ENCODE peak calls at places on chromosomes 16 and 17, in nine cellular contexts. One of them, this sample, is unnamed.

GRCh38 chr16:85530370-85530739 is 82.8 kb upstream of the GSE1 start:
- DNase-seq in adrenal gland: no peak
- DNase-seq in lung: no peak
- DNase-seq in HCT116: no peak
- DNase-seq in lower lobe of right lung: no peak
- DNase-seq in CD8-positive, alpha-beta T cell: no peak
- DNase-seq in brain microvascular endothelial cell: no peak
- DNase-seq in PC-3: no peak
- DNase-seq in upper lobe of right lung: no peak
- DNase-seq in this sample: peak; percentile 51

GRCh38 chr17:15398736-15399331 is 57.4 kb upstream of the TEKT3 start:
- DNase-seq in CD8-positive, alpha-beta T cell: no peak
- DNase-seq in lung: no peak
- DNase-seq in HCT116: no peak
- DNase-seq in adrenal gland: peak; percentile 74
- DNase-seq in PC-3: peak; percentile 93
- DNase-seq in upper lobe of right lung: no peak
- DNase-seq in brain microvascular endothelial cell: peak; percentile 61
- DNase-seq in lower lobe of right lung: no peak
- DNase-seq in this sample: no peak

GRCh38 chr17:17682737-17683675 is 1.7 kb downstream of the RAI1 start:
- DNase-seq in brain microvascular endothelial cell: peak; percentile 83
- DNase-seq in lower lobe of right lung: peak; percentile 84
- DNase-seq in PC-3: peak; percentile 69
- DNase-seq in CD8-positive, alpha-beta T cell: peak; percentile 32
- DNase-seq in adrenal gland: peak; percentile 94
- DNase-seq in HCT116: no peak
- DNase-seq in lung: peak; percentile 69
- DNase-seq in upper lobe of right lung: peak; percentile 88
- DNase-seq in this sample: peak; percentile 87

GRCh38 chr17:17710728-17711541 is 29.7 kb downstream of the RAI1 start:
- DNase-seq in lung: peak; percentile 93
- DNase-seq in PC-3: peak; percentile 95
- DNase-seq in lower lobe of right lung: peak; percentile 92
- DNase-seq in HCT116: peak; percentile 72
- DNase-seq in adrenal gland: peak; percentile 90
- DNase-seq in brain microvascular endothelial cell: peak; percentile 86
- DNase-seq in upper lobe of right lung: peak; percentile 94
- DNase-seq in CD8-positive, alpha-beta T cell: no peak
- DNase-seq in this sample: peak; percentile 94

GRCh38 chr17:27551701-27552466 is 79.1 kb upstream of the LGALS9 start:
- DNase-seq in brain microvascular endothelial cell: no peak
- DNase-seq in HCT116: peak; percentile 75
- DNase-seq in lung: no peak
- DNase-seq in PC-3: peak; percentile 83
- DNase-seq in adrenal gland: no peak
- DNase-seq in CD8-positive, alpha-beta T cell: no peak
- DNase-seq in lower lobe of right lung: no peak
- DNase-seq in upper lobe of right lung: peak; percentile 44
- DNase-seq in this sample: no peak

GRCh38 chr17:65785109-65785508 is 223.7 kb upstream of the AXIN2 start:
- DNase-seq in PC-3: peak; percentile 99
- DNase-seq in lung: no peak
- DNase-seq in adrenal gland: no peak
- DNase-seq in HCT116: peak; percentile 66
- DNase-seq in upper lobe of right lung: no peak
- DNase-seq in CD8-positive, alpha-beta T cell: no peak
- DNase-seq in brain microvascular endothelial cell: peak; percentile 72
- DNase-seq in lower lobe of right lung: no peak
- DNase-seq in this sample: no peak

GRCh38 chr16:48965391-48965790 is 316.2 kb downstream of the CBLN1 start:
- DNase-seq in lung: no peak
- DNase-seq in adrenal gland: no peak
- DNase-seq in brain microvascular endothelial cell: no peak
- DNase-seq in CD8-positive, alpha-beta T cell: no peak
- DNase-seq in upper lobe of right lung: no peak
- DNase-seq in lower lobe of right lung: no peak
- DNase-seq in PC-3: peak; percentile 51
- DNase-seq in HCT116: no peak
- DNase-seq in this sample: no peak

GRCh38 chr16:78563905-78564304 is 464.5 kb downstream of the WWOX start:
- DNase-seq in HCT116: no peak
- DNase-seq in lung: no peak
- DNase-seq in lower lobe of right lung: no peak
- DNase-seq in adrenal gland: no peak
- DNase-seq in PC-3: no peak
- DNase-seq in brain microvascular endothelial cell: no peak
- DNase-seq in CD8-positive, alpha-beta T cell: no peak
- DNase-seq in upper lobe of right lung: no peak
- DNase-seq in this sample: no peak

GRCh38 chr16:8936421-8936820 is 27.3 kb downstream of the USP7 start:
- DNase-seq in PC-3: peak; percentile 71
- DNase-seq in lung: no peak
- DNase-seq in lower lobe of right lung: no peak
- DNase-seq in HCT116: peak; percentile 16
- DNase-seq in brain microvascular endothelial cell: peak; percentile 65
- DNase-seq in adrenal gland: peak; percentile 60
- DNase-seq in CD8-positive, alpha-beta T cell: peak; percentile 62
- DNase-seq in upper lobe of right lung: no peak
- DNase-seq in this sample: no peak

GRCh38 chr16:84667600-84668309 is 19.4 kb downstream of the KLHL36 start:
- DNase-seq in HCT116: no peak
- DNase-seq in CD8-positive, alpha-beta T cell: no peak
- DNase-seq in brain microvascular endothelial cell: no peak
- DNase-seq in adrenal gland: no peak
- DNase-seq in upper lobe of right lung: no peak
- DNase-seq in PC-3: no peak
- DNase-seq in lung: no peak
- DNase-seq in lower lobe of right lung: no peak
- DNase-seq in this sample: peak; percentile 32

GRCh38 chr16:79756571-79756970 is 156.0 kb upstream of the MAF start:
- DNase-seq in lower lobe of right lung: no peak
- DNase-seq in PC-3: no peak
- DNase-seq in adrenal gland: no peak
- DNase-seq in CD8-positive, alpha-beta T cell: no peak
- DNase-seq in upper lobe of right lung: no peak
- DNase-seq in lung: no peak
- DNase-seq in brain microvascular endothelial cell: no peak
- DNase-seq in HCT116: no peak
- DNase-seq in this sample: no peak

GRCh38 chr17:75004371-75004770 is 8.1 kb upstream of the MRPL58 start:
- DNase-seq in adrenal gland: no peak
- DNase-seq in lung: no peak
- DNase-seq in CD8-positive, alpha-beta T cell: no peak
- DNase-seq in brain microvascular endothelial cell: no peak
- DNase-seq in upper lobe of right lung: no peak
- DNase-seq in PC-3: no peak
- DNase-seq in HCT116: no peak
- DNase-seq in lower lobe of right lung: no peak
- DNase-seq in this sample: no peak
- H3K36me3 ChIP-seq in adrenal gland: no peaks in the 10 kb centered on the region
- H3K36me3 ChIP-seq in lung: peaks cover 6% of the 10 kb centered on the region
- H3K36me3 ChIP-seq in CD8-positive, alpha-beta T cell: no peaks in the 10 kb centered on the region
- H3K36me3 ChIP-seq in brain microvascular endothelial cell: peaks cover 55% of the 10 kb centered on the region
- H3K36me3 ChIP-seq in upper lobe of right lung: peaks cover 15% of the 10 kb centered on the region
- H3K36me3 ChIP-seq in PC-3: peaks cover 7% of the 10 kb centered on the region
- H3K36me3 ChIP-seq in HCT116: peaks cover 4% of the 10 kb centered on the region
- H3K36me3 ChIP-seq in lower lobe of right lung: peaks cover 41% of the 10 kb centered on the region
- H3K36me3 ChIP-seq in this sample: peaks cover 4% of the 10 kb centered on the region

DNA sequence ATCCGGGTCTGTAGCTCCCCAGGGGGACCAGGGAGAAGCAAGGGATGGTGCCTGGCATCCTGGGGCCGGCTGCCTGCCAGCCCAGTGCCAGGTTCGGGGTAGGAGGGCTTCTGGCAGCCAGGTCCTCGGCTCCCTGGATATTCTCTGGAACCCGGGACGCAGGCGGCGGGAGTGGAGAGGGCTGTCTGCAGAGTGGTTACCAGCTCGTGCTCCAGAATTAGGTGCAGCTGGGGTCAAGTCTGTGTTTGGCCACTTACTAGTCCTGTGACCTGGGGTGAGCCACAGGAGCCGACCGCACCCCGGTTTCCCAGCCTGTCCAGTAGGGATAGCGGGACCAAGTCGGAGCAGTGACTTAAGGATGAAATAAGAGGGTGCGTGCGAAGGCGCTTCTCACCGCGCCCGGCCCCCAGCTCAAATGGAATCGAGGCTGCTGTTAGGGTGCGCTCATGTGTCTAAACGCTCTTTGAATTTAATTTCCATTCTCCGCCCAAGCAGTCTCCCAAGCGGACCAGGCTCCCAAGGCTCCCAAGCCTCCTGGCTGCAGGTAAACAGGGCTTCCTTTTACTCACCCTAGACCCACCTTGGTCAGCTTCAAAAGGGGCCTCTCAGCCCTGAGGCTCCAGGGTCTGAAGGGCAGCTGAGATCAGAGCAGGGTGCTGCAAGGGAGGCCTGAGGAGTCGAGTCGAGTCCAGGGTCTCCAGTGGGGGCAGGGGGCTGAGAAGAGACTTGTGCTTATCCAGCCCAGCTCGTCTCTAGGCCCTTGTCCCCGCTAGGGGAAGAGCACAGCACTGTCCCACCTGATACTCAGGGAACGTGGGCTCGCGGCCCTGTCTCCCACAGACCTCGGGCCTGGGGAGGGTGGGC is 28.3 kb upstream of the ZNF469 start:
- DNase-seq in lower lobe of right lung: peak; percentile 35
- DNase-seq in HCT116: no peak
- DNase-seq in brain microvascular endothelial cell: no peak
- DNase-seq in CD8-positive, alpha-beta T cell: no peak
- DNase-seq in PC-3: no peak
- DNase-seq in adrenal gland: no peak
- DNase-seq in upper lobe of right lung: no peak
- DNase-seq in lung: no peak
- DNase-seq in this sample: peak; percentile 48
- TF ChIP-seq CTCF in lower lobe of right lung: no peak
- TF ChIP-seq CTCF in HCT116: no peak
- TF ChIP-seq CTCF in brain microvascular endothelial cell: no peak
- TF ChIP-seq CTCF in CD8-positive, alpha-beta T cell: no peak
- TF ChIP-seq CTCF in PC-3: no peak
- TF ChIP-seq CTCF in adrenal gland: no peak
- TF ChIP-seq CTCF in upper lobe of right lung: no peak
- TF ChIP-seq CTCF in lung: no peak
- TF ChIP-seq CTCF in this sample: no peak

DNA sequence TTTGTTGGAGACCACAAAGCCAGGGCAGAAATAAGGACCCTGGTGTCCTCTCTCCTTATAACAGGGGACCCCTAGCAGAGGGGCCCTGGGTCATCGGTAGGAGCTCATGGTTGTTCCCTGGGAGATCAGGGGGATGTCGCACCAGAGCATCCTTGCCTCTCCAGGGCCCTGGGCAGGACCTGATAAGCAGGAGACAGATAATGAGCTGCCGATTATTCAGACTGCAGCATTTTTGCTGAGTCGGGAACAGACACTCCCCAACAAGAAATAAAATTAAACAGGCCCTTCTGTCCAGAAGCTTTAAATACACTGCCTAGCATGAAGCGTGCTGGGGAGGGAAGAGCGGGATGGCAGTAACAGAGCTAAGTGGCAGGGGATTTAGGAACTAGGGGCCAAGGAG is 15.4 kb upstream of the GFAP start:
- DNase-seq in lung: no peak
- DNase-seq in adrenal gland: no peak
- DNase-seq in brain microvascular endothelial cell: no peak
- DNase-seq in CD8-positive, alpha-beta T cell: no peak
- DNase-seq in upper lobe of right lung: peak; percentile 9
- DNase-seq in HCT116: no peak
- DNase-seq in lower lobe of right lung: peak; percentile 13
- DNase-seq in PC-3: no peak
- DNase-seq in this sample: peak; percentile 22
- H3K36me3 ChIP-seq in lung: no peaks in the 10 kb centered on the region
- H3K36me3 ChIP-seq in adrenal gland: no peaks in the 10 kb centered on the region
- H3K36me3 ChIP-seq in brain microvascular endothelial cell: no peaks in the 10 kb centered on the region
- H3K36me3 ChIP-seq in CD8-positive, alpha-beta T cell: no peaks in the 10 kb centered on the region
- H3K36me3 ChIP-seq in upper lobe of right lung: no peaks in the 10 kb centered on the region
- H3K36me3 ChIP-seq in HCT116: peaks cover 89% of the 10 kb centered on the region
- H3K36me3 ChIP-seq in lower lobe of right lung: no peaks in the 10 kb centered on the region
- H3K36me3 ChIP-seq in PC-3: peaks cover 97% of the 10 kb centered on the region
- H3K36me3 ChIP-seq in this sample: no peaks in the 10 kb centered on the region

GRCh38 chr16:66130296-66130910 is 236.1 kb upstream of the CDH5 start:
- DNase-seq in brain microvascular endothelial cell: peak; percentile 62
- DNase-seq in adrenal gland: no peak
- DNase-seq in upper lobe of right lung: no peak
- DNase-seq in lower lobe of right lung: no peak
- DNase-seq in lung: no peak
- DNase-seq in HCT116: no peak
- DNase-seq in PC-3: peak; percentile 43
- DNase-seq in CD8-positive, alpha-beta T cell: no peak
- DNase-seq in this sample: no peak
- TF ChIP-seq CTCF in brain microvascular endothelial cell: no peak
- TF ChIP-seq CTCF in adrenal gland: no peak
- TF ChIP-seq CTCF in upper lobe of right lung: no peak
- TF ChIP-seq CTCF in lower lobe of right lung: no peak
- TF ChIP-seq CTCF in lung: no peak
- TF ChIP-seq CTCF in HCT116: no peak
- TF ChIP-seq CTCF in PC-3: no peak
- TF ChIP-seq CTCF in CD8-positive, alpha-beta T cell: no peak
- TF ChIP-seq CTCF in this sample: no peak

GRCh38 chr16:11876306-11876705 is 25.0 kb upstream of the RSL1D1 start:
- DNase-seq in CD8-positive, alpha-beta T cell: no peak
- DNase-seq in upper lobe of right lung: peak; percentile 40
- DNase-seq in lower lobe of right lung: no peak
- DNase-seq in adrenal gland: no peak
- DNase-seq in brain microvascular endothelial cell: no peak
- DNase-seq in PC-3: no peak
- DNase-seq in HCT116: no peak
- DNase-seq in lung: no peak
- DNase-seq in this sample: no peak

GRCh38 chr16:11877374-11877773 is 26.0 kb upstream of the RSL1D1 start:
- DNase-seq in lung: no peak
- DNase-seq in lower lobe of right lung: no peak
- DNase-seq in adrenal gland: no peak
- DNase-seq in CD8-positive, alpha-beta T cell: no peak
- DNase-seq in PC-3: no peak
- DNase-seq in brain microvascular endothelial cell: no peak
- DNase-seq in upper lobe of right lung: no peak
- DNase-seq in HCT116: no peak
- DNase-seq in this sample: no peak

GRCh38 chr16:11871193-11871592 is 19.9 kb upstream of the RSL1D1 start:
- DNase-seq in CD8-positive, alpha-beta T cell: no peak
- DNase-seq in lower lobe of right lung: no peak
- DNase-seq in lung: peak; percentile 37
- DNase-seq in brain microvascular endothelial cell: peak; percentile 23
- DNase-seq in upper lobe of right lung: peak; percentile 60
- DNase-seq in HCT116: no peak
- DNase-seq in adrenal gland: peak; percentile 22
- DNase-seq in PC-3: no peak
- DNase-seq in this sample: no peak

GRCh38 chr16:11880047-11880446 is 28.7 kb upstream of the RSL1D1 start:
- DNase-seq in brain microvascular endothelial cell: no peak
- DNase-seq in lung: no peak
- DNase-seq in upper lobe of right lung: no peak
- DNase-seq in adrenal gland: no peak
- DNase-seq in PC-3: no peak
- DNase-seq in lower lobe of right lung: no peak
- DNase-seq in CD8-positive, alpha-beta T cell: no peak
- DNase-seq in HCT116: no peak
- DNase-seq in this sample: no peak

DNA sequence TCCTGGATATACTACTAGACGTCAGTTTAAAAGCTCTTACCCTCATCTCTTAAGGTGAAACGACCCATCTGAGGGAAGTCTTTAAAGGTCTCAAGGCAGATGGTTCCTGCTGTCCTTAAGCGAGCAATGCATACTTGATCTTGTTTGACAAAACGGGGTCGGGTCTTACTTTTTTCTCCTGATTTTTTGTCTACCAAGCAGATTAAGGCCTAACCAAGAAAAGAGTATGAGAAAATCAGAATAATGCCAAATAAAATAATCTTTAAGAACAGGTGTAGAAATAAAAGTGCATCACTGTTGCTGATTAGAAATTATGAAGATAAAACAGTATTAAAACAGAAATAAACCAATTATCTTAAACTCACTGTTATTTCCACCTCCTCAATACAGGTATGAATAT is 24.4 kb upstream of the RSL1D1 start:
- DNase-seq in PC-3: no peak
- DNase-seq in lower lobe of right lung: no peak
- DNase-seq in adrenal gland: no peak
- DNase-seq in CD8-positive, alpha-beta T cell: no peak
- DNase-seq in brain microvascular endothelial cell: no peak
- DNase-seq in HCT116: no peak
- DNase-seq in lung: no peak
- DNase-seq in upper lobe of right lung: no peak
- DNase-seq in this sample: no peak
- H3K36me3 ChIP-seq in PC-3: peaks cover 38% of the 10 kb centered on the region
- H3K36me3 ChIP-seq in lower lobe of right lung: peaks cover 89% of the 10 kb centered on the region
- H3K36me3 ChIP-seq in adrenal gland: no peaks in the 10 kb centered on the region
- H3K36me3 ChIP-seq in CD8-positive, alpha-beta T cell: peaks cover 15% of the 10 kb centered on the region
- H3K36me3 ChIP-seq in brain microvascular endothelial cell: peaks cover 57% of the 10 kb centered on the region
- H3K36me3 ChIP-seq in HCT116: peaks cover 48% of the 10 kb centered on the region
- H3K36me3 ChIP-seq in lung: peaks cover 28% of the 10 kb centered on the region
- H3K36me3 ChIP-seq in upper lobe of right lung: peaks cover 96% of the 10 kb centered on the region
- H3K36me3 ChIP-seq in this sample: peaks cover 20% of the 10 kb centered on the region